ENCODE peak calls at places on chromosomes 12 and 14, in four cellular contexts. One of them, this sample, is unnamed.

GRCh38 chr12:46814143-46814542 is 11.7 kb downstream of the SLC38A4 start:
- DNase-seq in mucosa of descending colon: no peak
- DNase-seq in stimulated activated CD4-positive, alpha-beta T cell treated with anti-CD3 and anti-CD28 coated beads, Interleukin-4, amount 100 ng/mL, for 24 hours: no peak
- DNase-seq in LoVo: no peak
- DNase-seq in this sample: no peak

GRCh38 chr12:7142057-7142644 is 12.0 kb downstream of the CLSTN3 start:
- DNase-seq in stimulated activated CD4-positive, alpha-beta T cell treated with anti-CD3 and anti-CD28 coated beads, Interleukin-4, amount 100 ng/mL, for 24 hours: peak
- DNase-seq in mucosa of descending colon: peak
- DNase-seq in LoVo: peak
- DNase-seq in this sample: no peak

GRCh38 chr12:84982888-84983287 is 53.2 kb downstream of the TSPAN19 start:
- DNase-seq in mucosa of descending colon: no peak
- DNase-seq in stimulated activated CD4-positive, alpha-beta T cell treated with anti-CD3 and anti-CD28 coated beads, Interleukin-4, amount 100 ng/mL, for 24 hours: no peak
- DNase-seq in LoVo: no peak
- DNase-seq in this sample: no peak

GRCh38 chr12:3820122-3820521 is 53.1 kb downstream of the PARP11 start:
- DNase-seq in mucosa of descending colon: no peak
- DNase-seq in LoVo: no peak
- DNase-seq in stimulated activated CD4-positive, alpha-beta T cell treated with anti-CD3 and anti-CD28 coated beads, Interleukin-4, amount 100 ng/mL, for 24 hours: no peak
- DNase-seq in this sample: no peak

GRCh38 chr12:39032034-39032433 is 126.6 kb upstream of the CPNE8 start:
- DNase-seq in LoVo: no peak
- DNase-seq in mucosa of descending colon: no peak
- DNase-seq in stimulated activated CD4-positive, alpha-beta T cell treated with anti-CD3 and anti-CD28 coated beads, Interleukin-4, amount 100 ng/mL, for 24 hours: no peak
- DNase-seq in this sample: no peak

GRCh38 chr12:32896438-32897275 is at the start of gene PKP2:
- DNase-seq in mucosa of descending colon: peak
- DNase-seq in stimulated activated CD4-positive, alpha-beta T cell treated with anti-CD3 and anti-CD28 coated beads, Interleukin-4, amount 100 ng/mL, for 24 hours: no peak
- DNase-seq in LoVo: peak
- DNase-seq in this sample: peak

GRCh38 chr12:121649819-121650353 is 19.6 kb downstream of the MORN3 start:
- DNase-seq in stimulated activated CD4-positive, alpha-beta T cell treated with anti-CD3 and anti-CD28 coated beads, Interleukin-4, amount 100 ng/mL, for 24 hours: no peak
- DNase-seq in LoVo: no peak
- DNase-seq in mucosa of descending colon: no peak
- DNase-seq in this sample: no peak

GRCh38 chr14:58829594-58829993 is 191.8 kb downstream of the DACT1 start:
- DNase-seq in mucosa of descending colon: peak
- DNase-seq in LoVo: peak
- DNase-seq in stimulated activated CD4-positive, alpha-beta T cell treated with anti-CD3 and anti-CD28 coated beads, Interleukin-4, amount 100 ng/mL, for 24 hours: no peak
- DNase-seq in this sample: no peak

GRCh38 chr12:66647034-66647691 is 31.7 kb downstream of the GRIP1 start:
- DNase-seq in LoVo: no peak
- DNase-seq in mucosa of descending colon: no peak
- DNase-seq in stimulated activated CD4-positive, alpha-beta T cell treated with anti-CD3 and anti-CD28 coated beads, Interleukin-4, amount 100 ng/mL, for 24 hours: no peak
- DNase-seq in this sample: no peak

GRCh38 chr14:91333640-91334039 is 84.0 kb downstream of the CCDC88C start:
- DNase-seq in mucosa of descending colon: no peak
- DNase-seq in stimulated activated CD4-positive, alpha-beta T cell treated with anti-CD3 and anti-CD28 coated beads, Interleukin-4, amount 100 ng/mL, for 24 hours: no peak
- DNase-seq in LoVo: no peak
- DNase-seq in this sample: no peak

GRCh38 chr12:31900271-31900670 is 58.9 kb upstream of the RESF1 start:
- DNase-seq in stimulated activated CD4-positive, alpha-beta T cell treated with anti-CD3 and anti-CD28 coated beads, Interleukin-4, amount 100 ng/mL, for 24 hours: no peak
- DNase-seq in LoVo: no peak
- DNase-seq in mucosa of descending colon: no peak
- DNase-seq in this sample: no peak

GRCh38 chr12:69633061-69633460 is 22.4 kb upstream of the LRRC10 start:
- DNase-seq in mucosa of descending colon: no peak
- DNase-seq in stimulated activated CD4-positive, alpha-beta T cell treated with anti-CD3 and anti-CD28 coated beads, Interleukin-4, amount 100 ng/mL, for 24 hours: no peak
- DNase-seq in LoVo: no peak
- DNase-seq in this sample: no peak

GRCh38 chr14:57071639-57072038 is 197.1 kb downstream of the EXOC5 start:
- DNase-seq in LoVo: no peak
- DNase-seq in mucosa of descending colon: no peak
- DNase-seq in stimulated activated CD4-positive, alpha-beta T cell treated with anti-CD3 and anti-CD28 coated beads, Interleukin-4, amount 100 ng/mL, for 24 hours: no peak
- DNase-seq in this sample: no peak

GRCh38 chr14:24310387-24310665 is 386 bp downstream of the LTB4R2 start:
- DNase-seq in mucosa of descending colon: peak
- DNase-seq in stimulated activated CD4-positive, alpha-beta T cell treated with anti-CD3 and anti-CD28 coated beads, Interleukin-4, amount 100 ng/mL, for 24 hours: no peak
- DNase-seq in LoVo: no peak
- DNase-seq in this sample: no peak

GRCh38 chr12:112523856-112524255 is 105.1 kb downstream of the PTPN11 start:
- DNase-seq in stimulated activated CD4-positive, alpha-beta T cell treated with anti-CD3 and anti-CD28 coated beads, Interleukin-4, amount 100 ng/mL, for 24 hours: no peak
- DNase-seq in LoVo: no peak
- DNase-seq in mucosa of descending colon: no peak
- DNase-seq in this sample: no peak

GRCh38 chr12:65306603-65307501 is 28.4 kb downstream of the MSRB3 start:
- DNase-seq in LoVo: peak
- DNase-seq in mucosa of descending colon: peak
- DNase-seq in stimulated activated CD4-positive, alpha-beta T cell treated with anti-CD3 and anti-CD28 coated beads, Interleukin-4, amount 100 ng/mL, for 24 hours: no peak
- DNase-seq in this sample: no peak

GRCh38 chr14:76657404-76657803 is 103.9 kb upstream of the VASH1 start:
- DNase-seq in LoVo: no peak
- DNase-seq in stimulated activated CD4-positive, alpha-beta T cell treated with anti-CD3 and anti-CD28 coated beads, Interleukin-4, amount 100 ng/mL, for 24 hours: no peak
- DNase-seq in mucosa of descending colon: no peak
- DNase-seq in this sample: no peak

GRCh38 chr12:6963016-6963731 is 7.3 kb downstream of the PHB2 start:
- DNase-seq in LoVo: peak
- DNase-seq in stimulated activated CD4-positive, alpha-beta T cell treated with anti-CD3 and anti-CD28 coated beads, Interleukin-4, amount 100 ng/mL, for 24 hours: no peak
- DNase-seq in mucosa of descending colon: peak
- DNase-seq in this sample: no peak

GRCh38 chr12:54139030-54139429 is 49.8 kb downstream of the SMUG1 start:
- DNase-seq in LoVo: no peak
- DNase-seq in mucosa of descending colon: no peak
- DNase-seq in stimulated activated CD4-positive, alpha-beta T cell treated with anti-CD3 and anti-CD28 coated beads, Interleukin-4, amount 100 ng/mL, for 24 hours: no peak
- DNase-seq in this sample: no peak

GRCh38 chr12:75945581-75945980 is 86.0 kb downstream of the PHLDA1 start:
- DNase-seq in LoVo: no peak
- DNase-seq in stimulated activated CD4-positive, alpha-beta T cell treated with anti-CD3 and anti-CD28 coated beads, Interleukin-4, amount 100 ng/mL, for 24 hours: no peak
- DNase-seq in mucosa of descending colon: no peak
- DNase-seq in this sample: no peak

GRCh38 chr12:106078358-106079025 is 60.3 kb downstream of the NUAK1 start:
- DNase-seq in mucosa of descending colon: no peak
- DNase-seq in stimulated activated CD4-positive, alpha-beta T cell treated with anti-CD3 and anti-CD28 coated beads, Interleukin-4, amount 100 ng/mL, for 24 hours: no peak
- DNase-seq in LoVo: peak
- DNase-seq in this sample: no peak

GRCh38 chr12:132108211-132108832 is 35.8 kb downstream of the DDX51 start:
- DNase-seq in LoVo: no peak
- DNase-seq in mucosa of descending colon: no peak
- DNase-seq in stimulated activated CD4-positive, alpha-beta T cell treated with anti-CD3 and anti-CD28 coated beads, Interleukin-4, amount 100 ng/mL, for 24 hours: no peak
- DNase-seq in this sample: no peak

GRCh38 chr12:11795910-11796459 is 146.5 kb downstream of the ETV6 start:
- DNase-seq in LoVo: peak
- DNase-seq in mucosa of descending colon: peak
- DNase-seq in stimulated activated CD4-positive, alpha-beta T cell treated with anti-CD3 and anti-CD28 coated beads, Interleukin-4, amount 100 ng/mL, for 24 hours: no peak
- DNase-seq in this sample: no peak

GRCh38 chr14:54366726-54367707 is 29.8 kb upstream of the CDKN3 start:
- DNase-seq in mucosa of descending colon: peak
- DNase-seq in LoVo: peak
- DNase-seq in stimulated activated CD4-positive, alpha-beta T cell treated with anti-CD3 and anti-CD28 coated beads, Interleukin-4, amount 100 ng/mL, for 24 hours: peak
- DNase-seq in this sample: peak

GRCh38 chr14:91872517-91873470 is 5.5 kb upstream of the TC2N start:
- DNase-seq in LoVo: peak
- DNase-seq in mucosa of descending colon: peak
- DNase-seq in stimulated activated CD4-positive, alpha-beta T cell treated with anti-CD3 and anti-CD28 coated beads, Interleukin-4, amount 100 ng/mL, for 24 hours: no peak
- DNase-seq in this sample: no peak

GRCh38 chr12:58051378-58051777 is 110.0 kb downstream of the ATP23 start:
- DNase-seq in LoVo: no peak
- DNase-seq in stimulated activated CD4-positive, alpha-beta T cell treated with anti-CD3 and anti-CD28 coated beads, Interleukin-4, amount 100 ng/mL, for 24 hours: no peak
- DNase-seq in mucosa of descending colon: no peak
- DNase-seq in this sample: no peak

GRCh38 chr12:75641031-75641780 is 129.8 kb upstream of the KRR1 start:
- DNase-seq in mucosa of descending colon: peak
- DNase-seq in LoVo: peak
- DNase-seq in stimulated activated CD4-positive, alpha-beta T cell treated with anti-CD3 and anti-CD28 coated beads, Interleukin-4, amount 100 ng/mL, for 24 hours: peak
- DNase-seq in this sample: no peak

GRCh38 chr12:51345681-51346080 is 798 bp downstream of the CELA1 start:
- DNase-seq in mucosa of descending colon: no peak
- DNase-seq in stimulated activated CD4-positive, alpha-beta T cell treated with anti-CD3 and anti-CD28 coated beads, Interleukin-4, amount 100 ng/mL, for 24 hours: no peak
- DNase-seq in LoVo: no peak
- DNase-seq in this sample: no peak

GRCh38 chr12:88646824-88647223 is 66.6 kb upstream of the KITLG start:
- DNase-seq in mucosa of descending colon: no peak
- DNase-seq in stimulated activated CD4-positive, alpha-beta T cell treated with anti-CD3 and anti-CD28 coated beads, Interleukin-4, amount 100 ng/mL, for 24 hours: no peak
- DNase-seq in LoVo: no peak
- DNase-seq in this sample: no peak

GRCh38 chr14:68470361-68470760 is 322.5 kb downstream of the ZFP36L1 start:
- DNase-seq in LoVo: no peak
- DNase-seq in stimulated activated CD4-positive, alpha-beta T cell treated with anti-CD3 and anti-CD28 coated beads, Interleukin-4, amount 100 ng/mL, for 24 hours: no peak
- DNase-seq in mucosa of descending colon: no peak
- DNase-seq in this sample: no peak